ENCODE peak calls at places on chromosomes 11 and 22, in nine cellular contexts. H is colonic mucosa, Q is GM06990, N is small intestine, K is fibroblast of mammary gland, Z is ascending aorta, P is HFF-Myc, M is PC-3, V is left ventricle myocardium inferior. O is an unnamed sample.

GRCh38 chr11:69381681-69382130 is 87.8 kb downstream of the MYEOV start:
- DNase-seq in N (no peak), H (no peak), Z (peak; percentile 58), M (no peak), V (no peak), P (no peak), K (no peak), Q (no peak), O (no peak)

GRCh38 chr22:29215012-29215860 is 9.5 kb downstream of the EMID1 start:
- DNase-seq in Z (peak; percentile 61), H (no peak), P (no peak), K (no peak), Q (no peak), V (no peak), M (no peak), N (no peak), O (no peak)

GRCh38 chr11:76620471-76620870 is 50.1 kb downstream of the LRRC32 start:
- DNase-seq in K (peak; percentile 94), Z (peak; percentile 57), N (no peak), V (no peak), P (peak; percentile 32), H (no peak), M (peak; percentile 79), Q (no peak), O (no peak)

GRCh38 chr11:101126551-101127347 is 2.9 kb downstream of the PGR start:
- DNase-seq in P (no peak), H (no peak), V (peak; percentile 64), N (no peak), K (peak; percentile 24), Q (no peak), Z (peak; percentile 69), M (no peak), O (peak; percentile 8)

GRCh38 chr11:118524757-118525465 is 2.4 kb upstream of the TTC36 start:
- DNase-seq in N (no peak), K (no peak), H (no peak), P (no peak), Q (no peak), M (no peak), Z (no peak), V (no peak), O (no peak)

GRCh38 chr11:109914809-109915653 is 178.2 kb upstream of the ZC3H12C start:
- DNase-seq in P (no peak), K (peak; percentile 61), Q (no peak), V (no peak), Z (no peak), N (no peak), M (peak; percentile 75), H (no peak), O (no peak)

GRCh38 chr22:42939941-42940653 is 74.9 kb downstream of the PACSIN2 start:
- DNase-seq in Z (peak; percentile 75), N (peak; percentile 86), V (no peak), K (peak; percentile 91), Q (no peak), M (peak; percentile 93), H (peak; percentile 84), P (peak; percentile 71), O (peak; percentile 82)

GRCh38 chr11:116072776-116073175 is 568.6 kb upstream of the CADM1 start:
- DNase-seq in K (no peak), Z (peak; percentile 50), N (no peak), Q (no peak), P (no peak), H (no peak), M (no peak), V (no peak), O (peak; percentile 16)

GRCh38 chr11:35005156-35005780 is 88.8 kb downstream of the PDHX start:
- DNase-seq in K (no peak), P (no peak), Z (no peak), Q (no peak), N (peak; percentile 92), V (no peak), M (peak; percentile 73), H (peak; percentile 68), O (peak; percentile 26)

GRCh38 chr11:68354181-68354872 is 41.9 kb downstream of the LRP5 start:
- DNase-seq in P (peak; percentile 63), M (peak; percentile 98), N (peak; percentile 94), H (peak; percentile 91), Z (peak; percentile 94), V (peak; percentile 87), K (peak; percentile 88), Q (no peak), O (peak; percentile 72)

GRCh38 chr22:48758021-48758561 is 1069.6 kb downstream of the BRD1 start:
- DNase-seq in M (no peak), V (no peak), H (no peak), P (no peak), Q (no peak), Z (peak; percentile 55), K (no peak), N (peak; percentile 2), O (peak; percentile 73)

GRCh38 chr11:70790671-70791300 is 392.5 kb downstream of the CTTN start:
- DNase-seq in K (no peak), N (no peak), H (no peak), V (no peak), P (no peak), Q (no peak), Z (no peak), M (no peak), O (no peak)

GRCh38 chr11:78991681-78992080 is 417.0 kb upstream of the NARS2 start:
- DNase-seq in H (no peak), P (no peak), M (no peak), V (no peak), Z (no peak), K (no peak), N (no peak), Q (no peak), O (no peak)

GRCh38 chr11:106470230-106470629 is 392.8 kb downstream of the AASDHPPT start:
- DNase-seq in V (no peak), K (no peak), M (no peak), P (no peak), N (no peak), Z (no peak), Q (no peak), H (no peak), O (no peak)

GRCh38 chr11:10490398-10491232 is 35.6 kb downstream of the AMPD3 start:
- DNase-seq in Z (peak; percentile 93), Q (no peak), H (peak; percentile 60), M (peak; percentile 97), K (peak; percentile 100), N (peak; percentile 48), P (peak; percentile 83), V (peak; percentile 50), O (peak; percentile 61)

DNA sequence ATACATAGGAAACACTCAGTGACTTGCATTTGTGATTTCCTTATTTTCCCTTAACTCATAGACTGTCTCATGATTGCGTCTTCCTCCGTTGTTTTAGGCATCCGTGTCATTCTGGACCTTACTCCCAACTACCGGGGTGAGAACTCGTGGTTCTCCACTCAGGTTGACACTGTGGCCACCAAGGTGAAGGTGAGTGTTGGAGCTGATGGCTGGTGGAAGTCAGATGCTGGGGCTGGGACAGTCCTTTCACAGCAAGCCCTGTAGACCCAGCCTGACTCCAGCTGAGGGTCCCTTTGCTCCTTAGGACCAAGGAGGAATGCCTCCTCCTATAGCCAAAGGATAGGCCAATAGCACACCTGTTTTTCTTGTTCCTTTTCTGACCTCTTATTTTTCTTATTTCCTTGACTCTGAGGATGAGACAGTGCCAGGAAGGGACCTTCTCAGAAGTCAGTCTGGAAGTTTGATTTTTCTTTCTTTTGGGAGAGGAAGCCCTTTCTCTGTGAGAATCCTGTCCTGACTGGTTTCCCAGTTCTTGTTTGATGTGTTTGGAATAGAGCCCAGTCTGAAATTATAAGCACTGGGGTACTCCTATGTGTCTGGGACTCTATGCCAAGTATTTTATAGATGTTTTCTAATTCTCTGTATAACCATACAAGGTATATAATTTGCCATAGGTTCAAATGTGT is 2.3 kb downstream of the SLC3A2 start:
- DNase-seq in H (no peak), Q (no peak), Z (no peak), V (no peak), M (no peak), P (no peak), N (peak; percentile 43), K (no peak), O (no peak)
- H3K4me3 ChIP-seq in H (peak overlapping the region; percentile 2), Q (peak overlapping the region; percentile 70), Z (peak overlapping the region; percentile 95), V (peak overlapping the region; percentile 90), M (peak overlapping the region; percentile 85), P (peak overlapping the region; percentile 95), N (peak overlapping the region; percentile 65), K (peak overlapping the region; percentile 98), O (peak overlapping the region; percentile 82)

DNA sequence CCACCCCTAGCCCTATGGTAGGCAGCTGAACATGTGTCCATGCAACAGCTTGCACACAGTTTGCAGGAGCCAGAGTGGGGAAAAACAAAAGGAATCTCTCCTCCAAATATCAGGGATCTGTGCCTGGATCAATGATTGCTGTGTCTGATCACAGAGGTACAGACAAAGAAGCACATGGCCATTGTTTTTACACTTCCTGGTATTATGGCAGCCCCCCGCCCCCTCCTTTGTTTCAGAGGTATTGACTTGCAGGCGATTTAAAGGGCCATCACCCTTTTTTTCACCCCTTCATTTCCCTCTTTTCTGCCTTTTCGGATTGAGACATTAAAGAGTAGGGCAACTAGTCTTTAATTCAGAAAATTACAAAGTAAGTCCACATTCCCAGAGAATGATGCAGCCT is 453.0 kb upstream of the LUZP2 start:
- DNase-seq in V (no peak), K (no peak), N (no peak), Q (no peak), Z (no peak), P (no peak), M (no peak), H (no peak), O (no peak)
- H3K4me3 ChIP-seq in V (no peak overlapping the region), K (no peak overlapping the region), N (no peak overlapping the region), Q (no peak overlapping the region), Z (no peak overlapping the region), P (no peak overlapping the region), M (no peak overlapping the region), H (no peak overlapping the region), O (no peak overlapping the region)

DNA sequence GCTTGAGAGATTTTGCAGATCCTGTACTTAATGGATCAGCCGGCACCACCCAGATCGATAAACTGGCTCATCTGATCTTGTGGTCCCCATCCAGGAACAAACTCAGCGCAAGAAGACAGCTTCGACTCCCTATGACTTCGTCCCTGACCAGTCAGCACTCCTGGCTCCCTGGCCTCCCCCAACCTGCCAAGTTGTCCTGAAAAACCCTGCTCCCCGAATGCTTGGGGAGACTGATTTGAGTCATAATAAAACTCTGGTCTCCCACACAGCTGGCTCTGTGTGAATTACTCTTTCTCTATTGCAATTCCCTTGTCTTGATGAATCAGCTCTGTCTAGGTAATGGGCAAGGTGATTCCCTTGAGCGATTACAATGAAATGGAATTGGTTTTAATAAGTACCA is 29.5 kb downstream of the OR2AG2 start:
- DNase-seq in K (no peak), Q (no peak), Z (no peak), H (no peak), M (no peak), N (no peak), P (no peak), V (no peak), O (no peak)
- H3K4me3 ChIP-seq in K (no peak overlapping the region), Q (peak overlapping the region; percentile 26), Z (no peak overlapping the region), H (no peak overlapping the region), M (no peak overlapping the region), N (no peak overlapping the region), P (no peak overlapping the region), V (no peak overlapping the region), O (no peak overlapping the region)

DNA sequence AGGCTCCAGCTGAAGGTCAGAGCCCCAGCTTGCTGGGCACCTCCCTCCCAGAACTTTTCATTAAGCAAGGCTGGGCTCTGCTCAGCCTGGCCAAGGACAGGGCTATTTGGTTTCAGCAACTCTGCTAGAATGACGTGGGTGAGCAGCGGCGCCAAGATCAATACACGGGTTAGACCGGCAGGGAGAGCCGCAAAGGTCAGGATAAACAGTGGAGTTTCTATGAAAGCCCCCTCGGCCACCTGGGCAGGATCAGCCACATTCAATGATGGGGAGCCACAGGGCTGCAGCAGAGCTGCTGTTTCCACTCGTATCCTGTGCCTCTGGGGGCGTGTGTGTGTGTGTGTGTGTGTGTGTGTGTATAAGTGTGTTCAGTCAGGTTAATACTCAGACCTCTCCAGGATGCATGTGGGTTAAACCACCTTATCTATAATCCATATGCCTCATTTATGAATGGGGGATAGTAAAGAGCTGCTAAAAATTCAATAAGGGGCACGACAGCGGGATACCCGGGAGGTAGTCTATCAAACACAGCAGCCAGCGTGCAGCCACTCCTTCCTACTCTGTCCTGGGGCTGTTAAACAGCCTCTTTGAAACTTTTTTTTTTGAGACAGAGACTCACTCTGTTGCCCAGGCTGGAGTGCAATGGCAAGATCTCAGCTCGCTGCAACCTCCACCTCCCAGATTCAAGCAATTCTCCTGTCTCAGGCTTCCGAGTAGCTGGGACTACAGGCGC is 34.8 kb downstream of the MYH9 start:
- DNase-seq in V (peak; percentile 64), N (no peak), Q (no peak), Z (peak; percentile 91), K (peak; percentile 91), M (no peak), P (no peak), H (no peak), O (peak; percentile 53)
- H3K4me3 ChIP-seq in V (peak overlapping the region; percentile 43), N (no peak overlapping the region), Q (no peak overlapping the region), Z (peak overlapping the region; percentile 54), K (no peak overlapping the region), M (no peak overlapping the region), P (no peak overlapping the region), H (no peak overlapping the region), O (no peak overlapping the region)

O was measured in hepatocyte.